ENCODE peak calls at places on chromosomes 1 and 21, in five cellular contexts. J, K, G, Z and N are unnamed samples.
A peak's percentile ranks its signal among the peaks of the same experiment; 100 is the strongest.

GRCh38 chr21:46532080-46532479 is 72.8 kb downstream of the S100B start:
- DNase-seq in K (no peak), G (no peak), J (no peak), Z (no peak), N (no peak)

GRCh38 chr1:3902546-3902945 is 2.5 kb upstream of the C1orf174 start:
- DNase-seq in Z (no peak), J (no peak), G (no peak), K (no peak), N (no peak)

GRCh38 chr1:61851235-61851634 is 109.0 kb downstream of the PATJ start:
- DNase-seq in J (no peak), Z (no peak), K (no peak), G (no peak), N (no peak)

GRCh38 chr1:59718064-59718988 is 96.4 kb upstream of the HOOK1 start:
- DNase-seq in Z (no peak), G (no peak), K (no peak), J (peak; percentile 34), N (peak; percentile 10)

GRCh38 chr1:19504796-19505693 is 19.7 kb upstream of the CAPZB start:
- DNase-seq in Z (no peak), G (no peak), J (no peak), K (peak; percentile 78), N (no peak)

GRCh38 chr1:203435628-203436027 is 40.0 kb upstream of the PRELP start:
- DNase-seq in Z (no peak), G (no peak), K (no peak), J (no peak), N (no peak)

GRCh38 chr1:23354260-23354659 is 10.2 kb upstream of the HNRNPR start:
- DNase-seq in K (no peak), Z (no peak), G (no peak), J (peak; percentile 50), N (no peak)

GRCh38 chr1:235169986-235170385 is 8.9 kb upstream of the RBM34 start:
- DNase-seq in K (no peak), J (no peak), Z (no peak), G (no peak), N (no peak)

GRCh38 chr1:99122039-99122438 is 117.4 kb upstream of the PLPPR5 start:
- DNase-seq in Z (no peak), K (no peak), G (no peak), J (no peak), N (no peak)

GRCh38 chr1:245810181-245810727 is 655.5 kb downstream of the KIF26B start:
- DNase-seq in G (no peak), K (no peak), Z (no peak), J (no peak), N (no peak)

GRCh38 chr1:44696789-44697188 is 22.3 kb downstream of the ARMH1 start:
- DNase-seq in Z (no peak), J (peak; percentile 39), K (no peak), G (no peak), N (peak; percentile 52)

GRCh38 chr1:179036844-179037465 is 11.3 kb downstream of the FAM20B start:
- DNase-seq in J (no peak), Z (no peak), K (no peak), G (no peak), N (no peak)

GRCh38 chr1:145958734-145959133 is 917 bp upstream of the LIX1L start:
- DNase-seq in K (no peak), J (no peak), Z (no peak), G (no peak), N (no peak)

GRCh38 chr1:44048816-44049215 is 17.6 kb upstream of the SLC6A9 start:
- DNase-seq in K (peak; percentile 64), Z (no peak), G (no peak), J (no peak), N (no peak)

GRCh38 chr21:31351973-31352372 is 7.9 kb upstream of the TIAM1 start:
- DNase-seq in K (no peak), J (no peak), G (no peak), Z (no peak), N (no peak)

GRCh38 chr21:28773036-28773435 is 219.6 kb downstream of the LTN1 start:
- DNase-seq in Z (no peak), K (no peak), G (no peak), J (no peak), N (no peak)

GRCh38 chr1:111204211-111204883 is 3.9 kb upstream of the DENND2D start:
- DNase-seq in G (peak; percentile 88), K (peak; percentile 10), J (no peak), Z (peak; percentile 69), N (peak; percentile 61)

GRCh38 chr1:40078512-40079333 is 18.3 kb downstream of the PPT1 start:
- DNase-seq in K (peak; percentile 66), Z (peak; percentile 30), G (no peak), J (peak; percentile 69), N (peak; percentile 77)

GRCh38 chr1:1235016-1235744 is 3.1 kb downstream of the B3GALT6 start:
- DNase-seq in G (no peak), Z (no peak), K (no peak), J (no peak), N (no peak)

GRCh38 chr1:242449211-242449610 is 75.3 kb downstream of the PLD5 start:
- DNase-seq in G (no peak), J (no peak), Z (no peak), K (no peak), N (no peak)

GRCh38 chr1:147292012-147292411 is 49.5 kb downstream of the CHD1L start:
- DNase-seq in G (no peak), K (no peak), Z (no peak), J (no peak), N (no peak)

GRCh38 chr1:213985181-213986019 is 2.4 kb upstream of the PROX1 start:
- DNase-seq in Z (no peak), J (no peak), G (peak; percentile 70), K (no peak), N (no peak)

GRCh38 chr1:222387020-222387816 is 160.7 kb downstream of the HHIPL2 start:
- DNase-seq in J (peak; percentile 21), K (peak; percentile 20), G (no peak), Z (no peak), N (no peak)

GRCh38 chr1:234111458-234112142 is 207.1 kb downstream of the SLC35F3 start:
- DNase-seq in G (peak; percentile 50), J (no peak), K (peak; percentile 86), Z (no peak), N (no peak)

GRCh38 chr21:45513741-45514310 is 28.4 kb downstream of the SLC19A1 start:
- DNase-seq in Z (no peak), J (no peak), G (peak; percentile 50), K (no peak), N (no peak)

GRCh38 chr1:26471498-26472329 is 526 bp upstream of the HMGN2 start:
- DNase-seq in J (peak; percentile 95), G (peak; percentile 72), Z (peak; percentile 32), K (peak; percentile 76), N (peak; percentile 65)

GRCh38 chr1:173253046-173253445 is 45.9 kb upstream of the TNFSF4 start:
- DNase-seq in K (no peak), G (no peak), J (no peak), Z (no peak), N (no peak)

GRCh38 chr1:7526196-7526866 is 244.8 kb upstream of the VAMP3 start:
- DNase-seq in Z (no peak), K (no peak), G (no peak), J (no peak), N (no peak)

GRCh38 chr1:60265560-60266535 is 192.3 kb upstream of the C1orf87 start:
- DNase-seq in K (no peak), G (no peak), Z (no peak), J (no peak), N (no peak)

GRCh38 chr1:240337795-240338194 is 246.1 kb downstream of the FMN2 start:
- DNase-seq in Z (no peak), J (no peak), G (no peak), K (no peak), N (no peak)

GRCh38 chr21:44916965-44917364 is 3.7 kb downstream of the ITGB2 start:
- DNase-seq in G (no peak), J (no peak), K (no peak), Z (no peak), N (no peak)

GRCh38 chr1:185816460-185816859 is 82.3 kb downstream of the HMCN1 start:
- DNase-seq in Z (no peak), J (no peak), G (no peak), K (no peak), N (no peak)

GRCh38 chr1:245599413-245600174 is 444.8 kb downstream of the KIF26B start:
- DNase-seq in Z (no peak), K (no peak), J (peak; percentile 90), G (no peak), N (no peak)

GRCh38 chr1:50976111-50976889 is 6.3 kb downstream of the CDKN2C start:
- DNase-seq in G (no peak), K (peak; percentile 58), Z (no peak), J (no peak), N (peak; percentile 31)
- TF ChIP-seq POLR2A in G (no peak), K (no peak), Z (no peak), J (no peak), N (no peak)

GRCh38 chr1:11100149-11100493 is 452 bp upstream of the EXOSC10 start:
- DNase-seq in Z (no peak), K (no peak), G (no peak), J (no peak), N (no peak)

GRCh38 chr1:11098931-11099309 is 749 bp downstream of the EXOSC10 start:
- DNase-seq in G (no peak), K (no peak), Z (no peak), J (no peak), N (peak; percentile 34)

GRCh38 chr1:11101347-11101746 is 1.7 kb upstream of the EXOSC10 start:
- DNase-seq in J (no peak), Z (no peak), G (no peak), K (no peak), N (no peak)

GRCh38 chr1:11099310-11100148 is at the start of gene EXOSC10:
- DNase-seq in G (peak; percentile 95), Z (peak; percentile 94), J (peak; percentile 90), K (peak; percentile 88), N (peak; percentile 94)
- TF ChIP-seq POLR2A in G (no peak), Z (peak; percentile 78), J (peak; percentile 62), K (peak; percentile 40), N (peak; percentile 75)

DNA sequence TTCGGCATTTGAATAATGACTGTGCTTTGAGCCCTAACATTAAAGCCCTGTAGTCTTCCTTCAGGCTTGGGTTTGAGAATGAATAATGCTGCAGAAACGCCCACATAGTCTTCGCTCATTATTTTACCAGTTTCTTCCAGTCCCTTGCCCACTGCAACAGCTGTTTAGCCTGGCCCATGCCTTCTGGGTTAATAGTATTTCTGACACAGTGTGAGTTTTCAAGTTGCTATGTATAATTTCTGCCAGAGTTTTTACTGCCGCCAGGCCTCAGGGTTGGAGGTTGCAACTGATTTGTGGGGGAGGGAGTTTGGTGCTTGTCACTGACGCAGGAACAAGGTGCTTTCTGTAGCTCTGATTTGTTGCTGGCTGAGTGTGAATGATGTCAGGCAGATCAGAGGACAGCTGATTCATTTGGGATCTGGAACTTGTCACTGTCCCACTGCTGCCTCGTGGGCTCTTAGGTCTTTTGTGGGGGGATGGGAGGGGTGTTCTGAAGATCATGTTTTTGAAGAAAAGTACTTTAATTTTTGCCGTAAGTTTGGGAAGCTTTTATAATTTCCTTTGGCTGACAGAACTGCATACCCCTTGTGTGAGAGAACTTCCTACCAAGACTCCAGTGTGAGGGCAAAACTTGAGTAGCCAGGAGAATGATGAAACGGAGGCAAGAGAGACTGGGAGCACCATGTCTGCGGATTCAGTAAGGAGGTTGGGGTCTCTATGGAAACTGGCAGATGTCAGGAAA is 109.9 kb downstream of the MAST2 start:
- DNase-seq in J (no peak), K (no peak), Z (no peak), G (no peak), N (no peak)
- TF ChIP-seq POLR2A in J (no peak), K (no peak), Z (no peak), G (no peak), N (no peak)

GRCh38 chr21:36989699-36990507 is 16.6 kb upstream of the RIPPLY3 start:
- DNase-seq in G (peak; percentile 96), K (peak; percentile 91), Z (peak; percentile 92), J (peak; percentile 91), N (peak; percentile 95)
- TF ChIP-seq POLR2A in G (peak; percentile 86), K (peak; percentile 50), Z (peak; percentile 51), J (peak; percentile 31), N (peak; percentile 60)

GRCh38 chr1:156660752-156661112 is 16.5 kb downstream of the NES start:
- DNase-seq in Z (no peak), G (no peak), K (no peak), J (no peak), N (no peak)
- TF ChIP-seq POLR2A in Z (no peak), G (no peak), K (no peak), J (no peak), N (no peak)